ENCODE peak calls at places on chromosomes 2 and 18, in seven cellular contexts. R is dorsolateral prefrontal cortex; J is suprapubic skin; Z is breast epithelium; O is RWPE1; H is CD8-positive, alpha-beta memory T cell; D is esophagus squamous epithelium. X is an unnamed sample.

GRCh38 chr2:215410932-215411285 is 25.0 kb downstream of the FN1 start:
- DNase-seq in R (no peak), O (peak), H (no peak), Z (no peak), D (no peak), J (no peak), X (no peak)

GRCh38 chr2:202718614-202719013 is 83.8 kb downstream of the FAM117B start:
- DNase-seq in D (no peak), J (no peak), H (no peak), R (no peak), O (peak), Z (no peak), X (no peak)

GRCh38 chr2:57701391-57701791 is 345.2 kb upstream of the VRK2 start:
- DNase-seq in D (no peak), R (no peak), O (no peak), Z (no peak), H (no peak), J (no peak), X (no peak)

GRCh38 chr2:24327988-24328387 is 32.3 kb downstream of the ITSN2 start:
- DNase-seq in H (no peak), D (no peak), O (no peak), Z (no peak), J (no peak), R (no peak), X (no peak)

GRCh38 chr2:25132693-25133092 is 35.7 kb downstream of the POMC start:
- DNase-seq in D (no peak), R (no peak), H (no peak), O (no peak), Z (no peak), J (no peak), X (no peak)

GRCh38 chr2:158740591-158740990 is 54.5 kb upstream of the DAPL1 start:
- DNase-seq in J (no peak), O (no peak), Z (no peak), H (no peak), R (no peak), D (no peak), X (no peak)

GRCh38 chr2:60413069-60413818 is 140.2 kb downstream of the BCL11A start:
- DNase-seq in Z (no peak), O (no peak), D (no peak), R (no peak), J (no peak), H (no peak), X (no peak)

GRCh38 chr18:29556070-29556469 is 1379.1 kb upstream of the CDH2 start:
- DNase-seq in R (no peak), D (no peak), J (no peak), Z (no peak), H (no peak), O (no peak), X (no peak)

GRCh38 chr2:63743170-63743975 is 98.3 kb upstream of the UGP2 start:
- DNase-seq in D (no peak), O (no peak), J (no peak), R (no peak), H (no peak), Z (no peak), X (no peak)

GRCh38 chr2:11831415-11831814 is 85.0 kb downstream of the LPIN1 start:
- DNase-seq in D (no peak), O (no peak), H (no peak), J (no peak), Z (no peak), R (no peak), X (no peak)

GRCh38 chr2:197707316-197708213 is 2.4 kb downstream of the MARS2 start:
- DNase-seq in O (peak), J (no peak), Z (no peak), R (no peak), D (no peak), H (peak), X (no peak)

GRCh38 chr2:121080013-121080772 is 204.8 kb downstream of the TFCP2L1 start:
- DNase-seq in Z (no peak), D (no peak), R (no peak), H (no peak), O (peak), J (peak), X (no peak)

GRCh38 chr18:61824733-61825363 is 68.0 kb downstream of the RNF152 start:
- DNase-seq in R (no peak), H (no peak), J (no peak), O (no peak), D (no peak), Z (no peak), X (no peak)

GRCh38 chr18:10401930-10402329 is 52.5 kb upstream of the APCDD1 start:
- DNase-seq in R (no peak), J (no peak), H (no peak), Z (no peak), D (no peak), O (no peak), X (no peak)

GRCh38 chr2:100394111-100394641 is 23.3 kb downstream of the CHST10 start:
- DNase-seq in R (no peak), Z (no peak), O (no peak), D (no peak), J (no peak), H (no peak), X (no peak)

GRCh38 chr2:231152800-231153557 is 28.1 kb upstream of the HTR2B start:
- DNase-seq in H (no peak), D (no peak), J (no peak), Z (no peak), R (no peak), O (no peak), X (no peak)

GRCh38 chr18:33115476-33115875 is 325.0 kb downstream of the CCDC178 start:
- DNase-seq in R (no peak), O (no peak), J (no peak), H (no peak), D (no peak), Z (no peak), X (peak)
- H3K27ac ChIP-seq in R (no peak), O (no peak), J (no peak), H (no peak), D (no peak), Z (no peak), X (no peak)

DNA sequence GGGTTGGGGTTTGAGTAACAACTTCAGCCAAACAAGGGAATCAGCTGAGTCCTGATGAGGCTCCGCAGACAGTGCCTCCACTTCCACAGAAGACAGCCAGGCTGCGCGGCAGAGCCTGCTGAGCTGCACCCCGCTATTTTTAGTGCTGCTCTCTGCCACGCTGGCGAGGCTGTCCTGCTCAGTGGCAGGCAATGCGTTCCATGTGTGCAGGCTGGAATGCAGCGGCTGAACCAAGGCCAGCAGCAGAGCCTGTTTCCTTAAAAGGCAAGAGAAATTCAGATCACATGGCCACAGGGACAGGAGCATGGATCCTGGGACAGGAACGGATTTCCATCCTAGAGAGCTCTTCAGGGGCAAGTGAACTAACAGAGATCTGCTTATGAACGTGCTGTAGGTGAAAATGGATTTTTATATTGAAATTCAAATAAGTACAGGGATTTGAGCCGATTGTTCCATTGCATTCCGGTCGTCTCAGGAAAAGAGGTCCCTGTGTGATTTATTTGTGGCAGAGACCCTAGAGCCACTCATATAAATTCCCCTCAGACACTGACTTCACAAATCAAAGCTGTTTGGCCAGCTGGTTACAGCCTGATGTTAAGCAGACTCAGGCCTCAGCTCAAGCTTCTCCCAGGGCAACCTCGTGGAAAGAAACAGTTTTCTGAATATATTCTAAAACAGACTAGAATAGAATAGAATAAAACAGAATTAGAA is 98.6 kb downstream of the COL6A3 start:
- DNase-seq in H (no peak), Z (peak), J (peak), R (peak), O (no peak), D (no peak), X (peak)
- H3K27ac ChIP-seq in H (no peak), Z (peak), J (peak), R (no peak), O (no peak), D (peak), X (peak)

GRCh38 chr2:715038-715437 is 37.8 kb upstream of the TMEM18 start:
- DNase-seq in J (no peak), D (no peak), R (no peak), H (no peak), O (no peak), Z (no peak), X (no peak)
- H3K27ac ChIP-seq in J (no peak), D (no peak), R (no peak), H (no peak), O (no peak), Z (no peak), X (no peak)

GRCh38 chr2:47838249-47838648 is 55.3 kb downstream of the MSH6 start:
- DNase-seq in H (no peak), R (no peak), Z (no peak), O (no peak), J (no peak), D (no peak), X (no peak)
- H3K27ac ChIP-seq in H (no peak), R (no peak), Z (no peak), O (no peak), J (no peak), D (no peak), X (no peak)

DNA sequence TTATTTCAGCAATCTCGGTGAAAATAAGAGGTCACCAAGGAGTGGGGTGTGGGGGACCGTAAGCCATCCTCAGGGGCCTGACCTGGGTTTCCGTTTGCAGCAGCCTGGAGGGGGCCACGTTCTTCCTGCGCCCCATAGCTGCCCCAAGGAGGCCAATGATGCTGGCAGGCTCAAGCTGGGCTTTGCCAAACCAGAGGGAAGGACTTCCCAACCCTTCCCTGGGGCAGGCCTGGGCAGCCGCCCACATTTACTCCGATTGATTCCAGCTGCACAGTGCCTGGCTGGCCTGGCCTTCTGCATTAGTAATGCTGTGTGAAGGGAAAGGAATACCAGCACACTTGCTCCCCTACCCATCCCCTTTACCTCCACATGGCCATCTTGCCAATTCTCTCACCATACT is 360.6 kb upstream of the SLC14A2 start:
- DNase-seq in R (no peak), O (no peak), H (no peak), J (peak), D (no peak), Z (no peak), X (peak)
- H3K27ac ChIP-seq in R (no peak), O (no peak), H (no peak), J (peak), D (peak), Z (peak), X (no peak)

GRCh38 chr2:38733300-38733971 is 17.7 kb downstream of the SRSF7 start:
- DNase-seq in R (no peak), O (no peak), H (no peak), J (no peak), D (no peak), Z (no peak), X (no peak)

GRCh38 chr2:38739524-38739923 is 11.6 kb downstream of the SRSF7 start:
- DNase-seq in R (no peak), D (no peak), H (no peak), J (peak), Z (no peak), O (no peak), X (no peak)

GRCh38 chr2:38734299-38735058 is 16.7 kb downstream of the SRSF7 start:
- DNase-seq in R (no peak), H (no peak), O (no peak), Z (no peak), D (no peak), J (no peak), X (no peak)

GRCh38 chr2:38737925-38738324 is 13.2 kb downstream of the SRSF7 start:
- DNase-seq in O (no peak), Z (no peak), R (no peak), D (no peak), J (peak), H (no peak), X (no peak)

DNA sequence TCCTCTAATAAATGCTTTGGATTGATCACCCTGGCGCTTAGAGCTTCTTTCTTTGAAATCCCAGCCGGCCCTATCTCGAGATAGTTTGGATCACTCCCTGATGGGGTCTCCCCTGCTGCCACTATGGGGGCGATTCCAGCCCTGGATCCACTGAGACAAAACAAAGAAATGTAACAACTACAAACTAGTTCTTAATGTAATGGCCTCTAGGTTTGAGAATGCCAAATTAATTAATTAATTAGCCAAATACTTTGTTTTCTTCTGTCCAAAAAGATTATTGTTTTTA is 15.2 kb downstream of the SRSF7 start:
- DNase-seq in R (no peak), O (no peak), H (no peak), Z (peak), D (no peak), J (no peak), X (no peak)
- H3K27ac ChIP-seq in R (no peak), O (no peak), H (no peak), Z (no peak), D (peak), J (no peak), X (no peak)